ENCODE peak calls at places on chromosomes 13 and 19, in four cellular contexts. J is amniotic stem cell, S is HT-29, E is NCI-H1105. L is an unnamed sample.

GRCh38 chr19:17469092-17469370 is 1.3 kb upstream of the SLC27A1 start:
- DNase-seq in J (no peak), S (no peak), E (no peak), L (no peak)

GRCh38 chr13:73765651-73766384 is 368.4 kb downstream of the KLF12 start:
- DNase-seq in J (no peak), S (peak), E (peak), L (peak)

GRCh38 chr19:5048727-5049553 is 80.0 kb downstream of the KDM4B start:
- DNase-seq in J (peak), S (no peak), E (no peak), L (no peak)

GRCh38 chr19:4030552-4030951 is 23.0 kb downstream of the PIAS4 start:
- DNase-seq in J (no peak), S (no peak), E (no peak), L (no peak)

GRCh38 chr13:39599842-39600241 is 3.2 kb downstream of the LHFPL6 start:
- DNase-seq in J (no peak), S (no peak), E (no peak), L (no peak)

GRCh38 chr19:3671680-3672574 is 28.3 kb downstream of the PIP5K1C start:
- DNase-seq in J (no peak), S (no peak), E (no peak), L (no peak)

GRCh38 chr19:2171349-2172145 is 7.8 kb downstream of the DOT1L start:
- DNase-seq in J (no peak), S (peak), E (no peak), L (no peak)

GRCh38 chr19:43748205-43748594 is 6.6 kb downstream of the SMG9 start:
- DNase-seq in J (no peak), S (no peak), E (no peak), L (no peak)

GRCh38 chr13:114096811-114097503 is 35.5 kb downstream of the RASA3 start:
- DNase-seq in J (no peak), S (no peak), E (peak), L (no peak)

GRCh38 chr13:50389726-50390125 is 374.5 kb downstream of the KCNRG start:
- DNase-seq in J (no peak), S (no peak), E (no peak), L (peak)

GRCh38 chr13:99916366-99917103 is 55.0 kb downstream of the ZIC5 start:
- DNase-seq in J (peak), S (peak), E (peak), L (peak)

GRCh38 chr19:5435642-5436017 is 19.6 kb upstream of the ZNRF4 start:
- DNase-seq in J (no peak), S (no peak), E (no peak), L (no peak)

GRCh38 chr13:42477588-42478190 is 96.3 kb upstream of the TNFSF11 start:
- DNase-seq in J (no peak), S (no peak), E (peak), L (no peak)

GRCh38 chr13:99182439-99182838 is 18.2 kb upstream of the UBAC2 start:
- DNase-seq in J (no peak), S (no peak), E (no peak), L (no peak)

GRCh38 chr19:5340637-5341447 is at the start of gene PTPRS:
- DNase-seq in J (peak), S (no peak), E (peak), L (no peak)

GRCh38 chr13:32022292-32022691 is 9.3 kb upstream of the FRY start:
- DNase-seq in J (no peak), S (peak), E (no peak), L (no peak)

GRCh38 chr13:112895521-112896465 is 73.2 kb upstream of the MCF2L start:
- DNase-seq in J (no peak), S (no peak), E (no peak), L (no peak)

GRCh38 chr13:46595136-46595917 is 42.4 kb downstream of the LRCH1 start:
- DNase-seq in J (no peak), S (no peak), E (no peak), L (no peak)

GRCh38 chr13:44117351-44117750 is 237.6 kb downstream of the LACC1 start:
- DNase-seq in J (no peak), S (no peak), E (no peak), L (no peak)

GRCh38 chr13:110536006-110536693 is 25.4 kb downstream of the RAB20 start:
- DNase-seq in J (no peak), S (no peak), E (no peak), L (no peak)

GRCh38 chr19:15684828-15685227 is 11.9 kb downstream of the CYP4F12 start:
- DNase-seq in J (no peak), S (no peak), E (no peak), L (no peak)

GRCh38 chr13:80962855-80963254 is 621.9 kb upstream of the SPRY2 start:
- DNase-seq in J (no peak), S (no peak), E (no peak), L (no peak)

GRCh38 chr13:89066868-89067466 is 1395.8 kb downstream of the SLITRK5 start:
- DNase-seq in J (no peak), S (peak), E (no peak), L (no peak)

GRCh38 chr13:114135731-114136171 is 3.3 kb upstream of the RASA3 start:
- DNase-seq in J (no peak), S (no peak), E (no peak), L (no peak)

GRCh38 chr13:113584205-113584869 is at the start of gene TFDP1:
- DNase-seq in J (peak), S (peak), E (peak), L (peak)

L was measured in NCI-H774.